ENCODE peak calls at places on chromosome 5, in four cellular contexts. M, N, K and F are unnamed samples.

GRCh38 chr5:75320341-75320740 is 16.7 kb upstream of the HMGCR start:
- DNase-seq in K (no peak), N (no peak), M (no peak), F (no peak)

GRCh38 chr5:176810084-176810597 is at the start of gene UNC5A:
- DNase-seq in M (no peak), K (no peak), N (peak), F (peak)

GRCh38 chr5:2912741-2913140 is 161.3 kb upstream of the IRX2 start:
- DNase-seq in M (no peak), N (no peak), K (no peak), F (no peak)

GRCh38 chr5:150661086-150661485 is at the start of gene MYOZ3:
- DNase-seq in K (no peak), N (no peak), M (no peak), F (peak)

GRCh38 chr5:14871084-14871572 is 450 bp downstream of the ANKH start:
- DNase-seq in K (no peak), N (peak), M (no peak), F (no peak)

GRCh38 chr5:107670028-107670926 is 460 bp downstream of the EFNA5 start:
- DNase-seq in M (no peak), K (no peak), N (no peak), F (peak)

GRCh38 chr5:119220576-119221197 is 135.1 kb upstream of the TNFAIP8 start:
- DNase-seq in K (no peak), N (no peak), M (no peak), F (no peak)

GRCh38 chr5:134438641-134439621 is 27.2 kb upstream of the CDKN2AIPNL start:
- DNase-seq in N (no peak), K (no peak), M (peak), F (no peak)

GRCh38 chr5:89457411-89458329 is 574.7 kb upstream of the MEF2C start:
- DNase-seq in N (peak), M (no peak), K (no peak), F (no peak)

GRCh38 chr5:116834796-116835515 is 260.3 kb upstream of the SEMA6A start:
- DNase-seq in N (no peak), M (peak), K (no peak), F (no peak)

GRCh38 chr5:180467989-180468731 is 26.0 kb upstream of the CNOT6 start:
- DNase-seq in N (no peak), M (no peak), K (no peak), F (no peak)

GRCh38 chr5:134887593-134888159 is 13.5 kb downstream of the TXNDC15 start:
- DNase-seq in K (no peak), N (peak), M (no peak), F (no peak)

GRCh38 chr5:103414598-103414997 is 148.0 kb downstream of the NUDT12 start:
- DNase-seq in N (no peak), K (no peak), M (peak), F (no peak)

GRCh38 chr5:50945139-50945538 is 278.7 kb downstream of the PARP8 start:
- DNase-seq in K (no peak), N (no peak), M (no peak), F (no peak)

GRCh38 chr5:15384176-15384575 is 115.8 kb upstream of the FBXL7 start:
- DNase-seq in M (no peak), K (no peak), N (no peak), F (no peak)

GRCh38 chr5:54329731-54330709 is 19.6 kb upstream of the ARL15 start:
- DNase-seq in K (no peak), N (no peak), M (no peak), F (no peak)

GRCh38 chr5:5584236-5584749 is 161.8 kb downstream of the ICE1 start:
- DNase-seq in K (no peak), N (no peak), M (no peak), F (no peak)

GRCh38 chr5:8213701-8214240 is 344.8 kb downstream of the MTRR start:
- DNase-seq in K (no peak), N (no peak), M (no peak), F (no peak)

GRCh38 chr5:95526871-95527270 is 27.9 kb downstream of the SKIC3 start:
- DNase-seq in K (no peak), M (no peak), N (no peak), F (no peak)

GRCh38 chr5:67133781-67134180 is 62.8 kb downstream of the CD180 start:
- DNase-seq in M (no peak), N (no peak), K (no peak), F (no peak)

GRCh38 chr5:117220730-117221129 is 646.1 kb upstream of the SEMA6A start:
- DNase-seq in K (no peak), M (no peak), N (no peak), F (no peak)

GRCh38 chr5:112551437-112552018 is 132.5 kb upstream of the EPB41L4A start:
- DNase-seq in N (peak), K (no peak), M (peak), F (peak)

GRCh38 chr5:128213340-128213739 is 129.8 kb downstream of the SLC12A2 start:
- DNase-seq in K (no peak), N (peak), M (peak), F (peak)

GRCh38 chr5:156595132-156595787 is 254.8 kb upstream of the PPP1R2B start:
- DNase-seq in N (no peak), M (no peak), K (no peak), F (no peak)

GRCh38 chr5:141656396-141656795 is 5.2 kb upstream of the FCHSD1 start:
- DNase-seq in M (no peak), K (no peak), N (no peak), F (no peak)

GRCh38 chr5:9069650-9070049 is 476.2 kb downstream of the SEMA5A start:
- DNase-seq in K (no peak), N (no peak), M (no peak), F (no peak)

GRCh38 chr5:69206528-69207190 is 17.3 kb downstream of the CENPH start:
- DNase-seq in M (peak), K (no peak), N (no peak), F (no peak)

GRCh38 chr5:100550531-100551036 is 15.4 kb downstream of the FAM174A start:
- DNase-seq in N (no peak), M (no peak), K (peak), F (no peak)

GRCh38 chr5:177600458-177601018 is 606 bp downstream of the B4GALT7 start:
- DNase-seq in N (no peak), K (no peak), M (no peak), F (no peak)

GRCh38 chr5:174309131-174309845 is 263.8 kb downstream of the NSG2 start:
- DNase-seq in N (no peak), K (no peak), M (no peak), F (no peak)

GRCh38 chr5:151741678-151742423 is 16.6 kb downstream of the ATOX1 start:
- DNase-seq in K (no peak), M (no peak), N (no peak), F (no peak)

GRCh38 chr5:122674412-122674811 is 100.5 kb upstream of the SNX2 start:
- DNase-seq in N (no peak), K (no peak), M (no peak), F (no peak)

GRCh38 chr5:135606431-135606830 is 27.6 kb upstream of the CXCL14 start:
- DNase-seq in M (no peak), K (no peak), N (no peak), F (no peak)

GRCh38 chr5:170632985-170633234 is 129.1 kb downstream of the KCNIP1 start:
- DNase-seq in N (peak), K (no peak), M (no peak), F (peak)

GRCh38 chr5:40915341-40915926 is 6.1 kb downstream of the C7 start:
- DNase-seq in M (no peak), K (no peak), N (no peak), F (no peak)

GRCh38 chr5:82312373-82312856 is 34.3 kb upstream of the RPS23 start:
- DNase-seq in N (peak), M (peak), K (no peak), F (peak)

DNA sequence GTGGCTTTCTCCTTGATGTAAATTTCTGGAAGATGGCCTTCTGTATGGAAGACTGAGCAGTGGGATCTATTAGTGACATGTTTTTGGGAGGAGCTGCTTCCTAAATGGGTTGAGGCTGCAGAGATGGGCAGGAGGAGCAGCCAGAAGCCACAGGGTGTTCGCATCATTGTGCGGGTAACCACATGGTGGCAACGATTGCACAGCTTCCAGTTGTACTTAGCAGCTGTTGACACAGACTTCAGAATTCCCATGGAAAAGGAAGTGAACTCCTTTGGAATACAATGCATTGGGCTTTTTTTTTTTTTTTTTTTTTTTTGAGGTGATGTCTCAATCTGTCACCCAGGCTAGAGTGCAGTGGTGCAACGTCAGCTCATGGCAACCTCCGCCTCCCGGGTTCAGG is 297.3 kb downstream of the NR3C1 start:
- DNase-seq in M (peak), N (peak), K (no peak), F (peak)
- TF ChIP-seq CTCF in M (peak), N (no peak), K (no peak), F (peak)

GRCh38 chr5:168978015-168978414 is 322.9 kb downstream of the SLIT3 start:
- DNase-seq in M (no peak), N (no peak), K (no peak), F (no peak)
- TF ChIP-seq ZBTB33 in M (no peak), N (no peak), K (no peak), F (no peak)

GRCh38 chr5:1007221-1007680 is 1.4 kb upstream of the NKD2 start:
- DNase-seq in M (no peak), K (no peak), N (no peak), F (no peak)
- TF ChIP-seq CTCF in M (no peak), K (no peak), N (no peak), F (no peak)

GRCh38 chr5:154287136-154287535 is 96.6 kb downstream of the GALNT10 start:
- DNase-seq in N (no peak), M (peak), K (no peak), F (no peak)
- TF ChIP-seq ZBTB33 in N (no peak), M (no peak), K (no peak), F (peak)

GRCh38 chr5:137754961-137755762 is 999 bp upstream of the HNRNPA0 start:
- DNase-seq in K (no peak), M (no peak), N (no peak), F (no peak)
- TF ChIP-seq CTCF in K (no peak), M (no peak), N (no peak), F (no peak)